ENCODE peak calls at places on chromosome 7, in eight cellular contexts. P is neural crest cell; M is ACHN; S is A549; K is T-cell; W is stimulated activated CD4-positive, alpha-beta T cell treated with anti-CD3 and anti-CD28 coated beads, Interleukin-12 subunit alpha, Interleukin-12 subunit beta, amount 100 ng/mL, for 48 hours; I is C1 segment of cervical spinal cord; R is right lobe of liver. T is an unnamed sample.
A peak's percentile ranks its signal among the peaks of the same experiment; 100 is the strongest.

GRCh38 chr7:84412161-84412969 is 217.8 kb upstream of the SEMA3A start:
- DNase-seq in W (no peak), S (peak; percentile 49), I (no peak), M (peak; percentile 90), R (no peak), P (no peak), K (no peak), T (no peak)

GRCh38 chr7:55536619-55537457 is 35.5 kb downstream of the VOPP1 start:
- DNase-seq in S (no peak), M (no peak), W (no peak), K (no peak), I (no peak), R (no peak), P (no peak), T (no peak)

GRCh38 chr7:155340721-155341120 is 43.0 kb downstream of the INSIG1 start:
- DNase-seq in K (no peak), W (no peak), M (no peak), P (no peak), R (peak; percentile 28), I (no peak), S (no peak), T (no peak)

GRCh38 chr7:99446096-99446495 is 7.4 kb downstream of the CPSF4 start:
- DNase-seq in S (no peak), I (no peak), P (no peak), W (no peak), K (no peak), R (no peak), M (no peak), T (no peak)

GRCh38 chr7:122528879-122529481 is 169.9 kb downstream of the RNF133 start:
- DNase-seq in R (no peak), P (no peak), M (peak; percentile 67), I (no peak), K (no peak), W (no peak), S (peak; percentile 7), T (peak; percentile 34)

GRCh38 chr7:92279429-92280031 is 33.8 kb downstream of the ANKIB1 start:
- DNase-seq in K (no peak), P (no peak), I (no peak), W (no peak), S (no peak), R (no peak), M (no peak), T (peak; percentile 14)

GRCh38 chr7:73973091-73973490 is 54.9 kb upstream of the ELN start:
- DNase-seq in W (no peak), I (no peak), K (no peak), P (no peak), R (peak; percentile 54), S (no peak), M (no peak), T (no peak)

GRCh38 chr7:4724648-4725013 is 42.5 kb downstream of the FOXK1 start:
- DNase-seq in M (peak; percentile 79), K (no peak), P (no peak), S (peak; percentile 24), W (no peak), I (no peak), R (no peak), T (no peak)

GRCh38 chr7:82625377-82625776 is 181.8 kb upstream of the CACNA2D1 start:
- DNase-seq in I (no peak), K (no peak), P (no peak), W (no peak), S (no peak), R (no peak), M (no peak), T (no peak)

GRCh38 chr7:65239707-65240352 is 133.8 kb upstream of the ZNF92 start:
- DNase-seq in R (no peak), W (no peak), S (peak; percentile 36), K (no peak), M (peak; percentile 65), P (peak; percentile 74), I (no peak), T (peak; percentile 77)

GRCh38 chr7:158311791-158312190 is 275.8 kb downstream of the PTPRN2 start:
- DNase-seq in W (no peak), S (no peak), R (no peak), K (no peak), I (no peak), P (no peak), M (no peak), T (no peak)

GRCh38 chr7:99625961-99626360 is 9.2 kb downstream of the ZSCAN25 start:
- DNase-seq in W (no peak), K (no peak), M (no peak), S (no peak), P (no peak), I (no peak), R (no peak), T (no peak)

GRCh38 chr7:68694656-68695055 is 903.6 kb upstream of the AUTS2 start:
- DNase-seq in R (no peak), S (no peak), P (no peak), I (no peak), M (no peak), K (no peak), W (no peak), T (no peak)

GRCh38 chr7:5450549-5451327 is 27.1 kb upstream of the TNRC18 start:
- DNase-seq in K (no peak), M (peak; percentile 56), W (no peak), P (peak; percentile 52), R (peak; percentile 64), I (peak; percentile 34), S (peak; percentile 58), T (no peak)

GRCh38 chr7:6478186-6478585 is 30.4 kb upstream of the DAGLB start:
- DNase-seq in P (no peak), W (no peak), I (no peak), K (no peak), S (no peak), R (no peak), M (no peak), T (no peak)

GRCh38 chr7:37282927-37283326 is 165.7 kb downstream of the ELMO1 start:
- DNase-seq in S (no peak), R (no peak), K (no peak), I (no peak), P (no peak), M (no peak), W (no peak), T (no peak)

GRCh38 chr7:44395067-44395466 is 69.7 kb upstream of the CAMK2B start:
- DNase-seq in R (peak; percentile 3), P (no peak), W (no peak), K (no peak), M (no peak), S (no peak), I (no peak), T (peak; percentile 88)

GRCh38 chr7:43791665-43792064 is 33.2 kb downstream of the BLVRA start:
- DNase-seq in R (no peak), P (no peak), K (no peak), W (no peak), M (no peak), I (no peak), S (no peak), T (no peak)

GRCh38 chr7:41188163-41189130 is 514.4 kb downstream of the INHBA start:
- DNase-seq in M (no peak), R (no peak), K (no peak), S (no peak), W (no peak), I (no peak), P (no peak), T (no peak)

GRCh38 chr7:15778191-15778590 is 91.7 kb upstream of the MEOX2 start:
- DNase-seq in W (no peak), K (no peak), R (no peak), S (no peak), M (no peak), P (no peak), I (no peak), T (no peak)

GRCh38 chr7:50783801-50784507 is 1.3 kb upstream of the GRB10 start:
- DNase-seq in M (no peak), W (no peak), P (no peak), I (no peak), R (no peak), K (no peak), S (no peak), T (no peak)

GRCh38 chr7:95046494-95047240 is 139.3 kb downstream of the PPP1R9A start:
- DNase-seq in I (peak; percentile 41), W (no peak), S (no peak), R (no peak), K (no peak), M (no peak), P (no peak), T (peak; percentile 11)

GRCh38 chr7:219581-220150 is 27.3 kb downstream of the FAM20C start:
- DNase-seq in W (no peak), P (no peak), I (peak; percentile 24), S (no peak), R (peak; percentile 82), M (no peak), K (no peak), T (no peak)

T was measured in NCI-H146.